ENCODE peak calls at places on chromosome 5, in eight cellular contexts. V is prostate gland, T is heart left ventricle, M is left lung, U is astrocyte, I is mucosa of descending colon, A is cardiac muscle cell, H is mammary epithelial cell. S is an unnamed sample.

GRCh38 chr5:117872798-117873368 is 1115.5 kb downstream of the DTWD2 start:
- DNase-seq in A (no peak), H (no peak), V (no peak), I (no peak), U (no peak), M (no peak), T (no peak), S (no peak)

GRCh38 chr5:38187532-38187931 is 70.8 kb upstream of the EGFLAM start:
- DNase-seq in T (no peak), M (no peak), H (no peak), U (no peak), I (no peak), A (no peak), V (no peak), S (no peak)

GRCh38 chr5:59893436-59894227 is at the start of gene PDE4D:
- DNase-seq in M (peak; percentile 63), I (peak; percentile 50), V (peak; percentile 54), U (peak; percentile 52), H (peak; percentile 47), T (peak; percentile 53), A (peak; percentile 72), S (peak; percentile 48)

GRCh38 chr5:79499640-79500273 is 14.2 kb downstream of the HOMER1 start:
- DNase-seq in M (no peak), A (no peak), V (no peak), T (no peak), H (no peak), U (no peak), I (no peak), S (no peak)

GRCh38 chr5:173456751-173457171 is 128.5 kb upstream of the STC2 start:
- DNase-seq in A (peak; percentile 15), V (no peak), U (peak; percentile 92), T (no peak), H (peak; percentile 16), I (no peak), M (no peak), S (no peak)

GRCh38 chr5:19806756-19807155 is 181.2 kb downstream of the CDH18 start:
- DNase-seq in V (no peak), T (no peak), U (no peak), A (no peak), M (no peak), I (no peak), H (no peak), S (peak; percentile 11)

GRCh38 chr5:58854396-58854795 is 271.5 kb downstream of the RAB3C start:
- DNase-seq in T (no peak), U (no peak), V (no peak), M (no peak), H (no peak), A (peak; percentile 4), I (no peak), S (no peak)

GRCh38 chr5:2039180-2039531 is 156.4 kb upstream of the IRX4 start:
- DNase-seq in H (no peak), A (no peak), V (peak; percentile 59), M (no peak), I (no peak), T (no peak), U (no peak), S (no peak)

GRCh38 chr5:54547711-54548250 is 30.2 kb downstream of the SNX18 start:
- DNase-seq in T (peak; percentile 81), I (no peak), M (no peak), U (peak; percentile 37), A (peak; percentile 94), V (no peak), H (peak; percentile 70), S (peak; percentile 71)

GRCh38 chr5:35852084-35852734 is 4.5 kb upstream of the IL7R start:
- DNase-seq in T (no peak), V (no peak), H (no peak), M (no peak), A (peak; percentile 17), U (no peak), I (no peak), S (no peak)

GRCh38 chr5:9601055-9601739 is 29.0 kb downstream of the TAS2R1 start:
- DNase-seq in V (no peak), U (no peak), H (no peak), M (no peak), A (no peak), T (peak; percentile 35), I (no peak), S (no peak)

GRCh38 chr5:72408602-72409001 is 88.4 kb downstream of the PTCD2 start:
- DNase-seq in T (no peak), I (no peak), U (no peak), V (no peak), H (no peak), A (peak; percentile 83), M (no peak), S (no peak)

GRCh38 chr5:76084496-76085285 is 1.5 kb downstream of the SV2C start:
- DNase-seq in I (peak; percentile 36), M (no peak), A (peak; percentile 32), H (no peak), U (no peak), V (no peak), T (no peak), S (no peak)

GRCh38 chr5:171407234-171407633 is 12.2 kb upstream of the FGF18 start:
- DNase-seq in H (no peak), T (no peak), V (no peak), M (no peak), I (no peak), U (no peak), A (no peak), S (no peak)

GRCh38 chr5:153896117-153896516 is 142.6 kb downstream of the FAM114A2 start:
- DNase-seq in V (no peak), H (peak; percentile 63), T (no peak), M (no peak), U (peak; percentile 23), A (no peak), I (no peak), S (peak; percentile 39)

GRCh38 chr5:851076-851475 is 290 bp upstream of the ZDHHC11 start:
- DNase-seq in T (peak; percentile 13), A (no peak), M (peak; percentile 30), V (no peak), U (no peak), H (no peak), I (peak; percentile 39), S (no peak)

GRCh38 chr5:42250-42649 is 49.7 kb upstream of the PLEKHG4B start:
- DNase-seq in M (no peak), A (peak; percentile 12), H (peak; percentile 19), I (no peak), T (no peak), U (no peak), V (no peak), S (peak; percentile 19)

GRCh38 chr5:132877938-132878337 is 4.5 kb downstream of the LEAP2 start:
- DNase-seq in H (no peak), V (peak; percentile 64), M (peak; percentile 51), T (peak; percentile 68), A (peak; percentile 37), I (peak; percentile 59), U (peak; percentile 65), S (no peak)

GRCh38 chr5:107570805-107571531 is 99.8 kb downstream of the EFNA5 start:
- DNase-seq in U (no peak), A (peak; percentile 41), H (peak; percentile 56), I (peak; percentile 48), V (no peak), T (peak; percentile 41), M (no peak), S (peak; percentile 35)

DNA sequence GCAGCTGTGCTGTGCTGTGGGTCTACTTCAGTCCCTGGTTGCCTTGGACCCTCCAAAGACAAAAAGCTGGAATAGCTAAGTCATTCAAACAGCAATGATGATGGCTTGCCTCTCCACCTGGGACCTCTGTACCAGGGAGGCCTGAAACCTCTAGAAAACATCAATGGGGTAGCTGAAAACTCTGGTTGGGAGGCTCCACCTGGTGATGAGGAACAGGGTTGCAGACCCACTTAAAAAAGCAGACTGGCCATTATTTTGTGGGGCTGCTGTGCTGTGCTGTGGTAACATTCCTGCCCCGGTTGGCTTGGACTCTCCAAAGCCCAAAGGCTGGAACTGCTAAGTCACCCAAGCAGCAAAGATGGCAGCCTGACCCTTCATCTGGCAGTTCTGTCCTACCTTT is 839.3 kb upstream of the ARRDC3 start:
- DNase-seq in H (no peak), M (no peak), V (no peak), T (no peak), U (no peak), A (no peak), I (no peak), S (no peak)
- TF ChIP-seq CTCF in H (peak; percentile 3), M (no peak), V (no peak), T (no peak), U (no peak), A (no peak), I (no peak), S (no peak)

GRCh38 chr5:149389552-149390495 is 10.7 kb upstream of the IL17B start:
- DNase-seq in V (no peak), H (no peak), M (peak; percentile 8), A (no peak), U (no peak), I (no peak), T (no peak), S (no peak)
- H3K4me3 ChIP-seq in V (no peak overlapping the region), H (no peak overlapping the region), M (no peak overlapping the region), A (no peak overlapping the region), U (no peak overlapping the region), I (no peak overlapping the region), T (no peak overlapping the region), S (no peak overlapping the region)

DNA sequence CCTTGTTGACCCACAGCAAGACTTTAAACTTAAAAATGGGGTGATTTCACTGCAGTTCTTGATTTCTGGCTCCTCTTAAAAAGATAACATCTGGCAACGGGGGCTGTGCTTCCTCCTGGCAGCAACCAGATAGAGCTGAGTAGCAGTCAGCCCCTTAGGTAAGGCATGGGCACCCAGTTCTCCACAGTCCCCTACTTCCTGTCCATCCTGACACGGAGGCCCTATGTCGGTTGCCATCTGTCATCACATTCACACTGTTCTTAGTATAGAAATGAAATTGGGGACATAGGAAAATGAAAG is 11.7 kb downstream of the CD74 start:
- DNase-seq in V (no peak), H (no peak), A (no peak), M (no peak), I (no peak), T (no peak), U (no peak), S (no peak)
- H3K36me3 ChIP-seq in V (peaks cover 6% of the 10 kb centered on the region), H (peaks cover 18% of the 10 kb centered on the region), A (peaks cover 7% of the 10 kb centered on the region), M (no peaks in the 10 kb centered on the region), I (no peaks in the 10 kb centered on the region), T (peaks cover 98% of the 10 kb centered on the region), U (peaks cover 12% of the 10 kb centered on the region), S (peaks cover 15% of the 10 kb centered on the region)

DNA sequence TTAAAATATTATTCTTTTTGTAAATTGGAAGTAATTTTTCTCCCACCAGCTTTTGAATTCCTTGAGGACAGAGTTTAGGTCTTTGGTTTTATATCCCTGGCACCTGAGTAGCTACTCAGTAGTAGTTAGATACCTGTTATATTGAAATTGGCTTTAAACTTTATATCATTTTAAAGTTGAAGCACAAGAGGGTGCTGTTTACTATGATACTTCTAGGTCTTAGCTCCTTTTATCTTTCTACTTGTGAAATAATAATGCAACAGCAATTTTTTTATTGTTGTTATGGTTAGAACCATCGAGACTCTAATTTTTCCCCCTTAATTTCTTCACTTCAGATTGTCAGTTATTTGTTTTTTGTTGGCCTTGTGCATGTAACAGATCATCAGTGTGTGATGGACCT is 46.3 kb downstream of the AP3S1 start:
- DNase-seq in H (no peak), A (peak; percentile 62), V (no peak), T (no peak), U (no peak), M (no peak), I (no peak), S (peak; percentile 15)
- TF ChIP-seq CTCF in H (peak; percentile 9), A (peak; percentile 17), V (no peak), T (no peak), U (peak; percentile 18), M (peak; percentile 9), I (no peak), S (no peak)

S was measured in bronchial epithelial cell.